ENCODE peak calls at places on chromosomes 3 and 15, in ten cellular contexts. H is upper lobe of right lung; S is A549; T is IMR-90; P is heart right ventricle; Z is adrenal gland; V is CD8-positive, alpha-beta T cell; Q is uterus; O is HCT116; J is kidney. C is an unnamed sample. For H3K4me1, the result is how much of the 10 kb centered on the place peaks cover.

GRCh38 chr3:191020730-191021405 is 158.4 kb upstream of the GMNC start:
- DNase-seq in H (no peak), S (no peak), T (peak), P (no peak), Z (no peak), V (no peak), Q (no peak), O (no peak), J (no peak), C (no peak)

GRCh38 chr3:139751789-139752188 is 74.0 kb upstream of the NMNAT3 start:
- DNase-seq in H (no peak), S (no peak), T (no peak), P (no peak), Z (no peak), V (no peak), Q (no peak), O (no peak), J (no peak), C (no peak)

GRCh38 chr3:31562525-31562924 is 29.8 kb downstream of the STT3B start:
- DNase-seq in H (peak), S (no peak), T (no peak), P (peak), Z (no peak), V (peak), Q (no peak), O (no peak), J (no peak), C (peak)

GRCh38 chr3:41202075-41202833 is 2.9 kb downstream of the CTNNB1 start:
- DNase-seq in H (no peak), S (no peak), T (no peak), P (no peak), Z (no peak), V (no peak), Q (no peak), O (no peak), J (no peak), C (no peak)

GRCh38 chr15:87645723-87646122 is 610.8 kb downstream of the NTRK3 start:
- DNase-seq in H (no peak), S (no peak), T (no peak), P (no peak), Z (no peak), V (no peak), Q (no peak), O (no peak), J (no peak), C (no peak)

GRCh38 chr3:45034612-45035252 is 8.6 kb downstream of the CLEC3B start:
- DNase-seq in H (peak), S (no peak), T (no peak), P (peak), Z (peak), V (no peak), Q (no peak), O (no peak), J (peak), C (no peak)

GRCh38 chr3:111197485-111197884 is 125.9 kb downstream of the NECTIN3 start:
- DNase-seq in H (no peak), S (no peak), T (no peak), P (no peak), Z (no peak), V (no peak), Q (no peak), O (no peak), J (no peak), C (no peak)

GRCh38 chr3:186251948-186252619 is 110.0 kb downstream of the DGKG start:
- DNase-seq in H (no peak), S (no peak), T (no peak), P (no peak), Z (no peak), V (no peak), Q (no peak), O (no peak), J (no peak), C (no peak)

GRCh38 chr3:33644598-33644997 is 73.5 kb downstream of the CLASP2 start:
- DNase-seq in H (no peak), S (no peak), T (no peak), P (no peak), Z (peak), V (no peak), Q (no peak), O (no peak), J (no peak), C (no peak)

GRCh38 chr3:186930143-186930638 is at the start of gene ST6GAL1:
- DNase-seq in H (peak), S (peak), T (peak), P (peak), Z (peak), V (peak), Q (peak), O (peak), J (peak), C (peak)

GRCh38 chr3:177554900-177555759 is 357.8 kb upstream of the TBL1XR1 start:
- DNase-seq in H (no peak), S (no peak), T (peak), P (no peak), Z (no peak), V (no peak), Q (no peak), O (no peak), J (no peak), C (no peak)

GRCh38 chr3:52056521-52056967 is at the start of gene DUSP7:
- DNase-seq in H (peak), S (peak), T (peak), P (peak), Z (peak), V (peak), Q (peak), O (no peak), J (peak), C (peak)

GRCh38 chr3:156533205-156533604 is 21.7 kb downstream of the SSR3 start:
- DNase-seq in H (no peak), S (no peak), T (peak), P (no peak), Z (peak), V (no peak), Q (no peak), O (no peak), J (no peak), C (no peak)

GRCh38 chr3:157179365-157179803 is 19.4 kb upstream of the CCNL1 start:
- DNase-seq in H (no peak), S (no peak), T (no peak), P (no peak), Z (no peak), V (no peak), Q (no peak), O (no peak), J (no peak), C (no peak)

GRCh38 chr3:150544040-150544439 is 2.3 kb downstream of the SERP1 start:
- DNase-seq in H (no peak), S (no peak), T (peak), P (no peak), Z (no peak), V (no peak), Q (no peak), O (no peak), J (no peak), C (no peak)

GRCh38 chr15:40904552-40905201 is 10.4 kb downstream of the VPS18 start:
- DNase-seq in H (peak), S (no peak), T (no peak), P (no peak), Z (no peak), V (no peak), Q (no peak), O (no peak), J (no peak), C (no peak)

GRCh38 chr3:139202226-139202958 is 141.4 kb upstream of the MRPS22 start:
- DNase-seq in H (no peak), S (peak), T (no peak), P (no peak), Z (no peak), V (no peak), Q (no peak), O (peak), J (no peak), C (no peak)

GRCh38 chr15:100627789-100628395 is 25.5 kb downstream of the ASB7 start:
- DNase-seq in H (no peak), S (peak), T (peak), P (no peak), Z (peak), V (peak), Q (peak), O (peak), J (no peak), C (peak)

GRCh38 chr3:74897006-74897405 is 282.5 kb upstream of the CNTN3 start:
- DNase-seq in H (no peak), S (peak), T (no peak), P (no peak), Z (no peak), V (no peak), Q (no peak), O (no peak), J (no peak), C (no peak)

GRCh38 chr3:178777718-178778411 is 241.6 kb downstream of the KCNMB2 start:
- DNase-seq in H (no peak), S (peak), T (peak), P (no peak), Z (peak), V (no peak), Q (no peak), O (peak), J (no peak), C (no peak)

GRCh38 chr15:80437492-80437891 is 33.3 kb downstream of the ARNT2 start:
- DNase-seq in H (peak), S (no peak), T (peak), P (no peak), Z (no peak), V (no peak), Q (no peak), O (no peak), J (no peak), C (no peak)

GRCh38 chr3:31275038-31275562 is 257.6 kb upstream of the STT3B start:
- DNase-seq in H (no peak), S (peak), T (peak), P (no peak), Z (peak), V (no peak), Q (no peak), O (no peak), J (no peak), C (no peak)

DNA sequence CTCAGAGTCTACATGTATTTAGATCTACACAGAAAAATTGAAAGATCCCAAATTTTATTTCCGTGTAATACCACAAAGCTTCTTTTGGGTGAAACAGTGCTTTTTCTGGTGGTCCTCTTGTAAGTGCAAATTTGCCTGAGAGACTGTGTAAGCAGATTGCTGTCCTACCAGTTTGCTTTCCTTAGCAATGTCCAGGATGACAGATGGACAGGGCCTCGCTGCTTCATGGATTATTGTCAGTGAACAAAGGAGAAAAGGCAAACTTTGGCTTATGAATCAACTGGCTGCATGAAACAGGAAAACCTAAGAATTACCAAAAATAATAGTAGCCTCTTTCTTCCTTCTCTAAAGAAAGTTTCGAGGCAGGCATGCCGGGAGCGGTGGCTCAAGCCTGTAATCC is 82.6 kb upstream of the UBE2E1 start:
- DNase-seq in H (no peak), S (no peak), T (no peak), P (no peak), Z (no peak), V (no peak), Q (no peak), O (no peak), J (no peak), C (no peak)
- H3K4me3 ChIP-seq in H (no peak), S (no peak), T (no peak), P (no peak), Z (no peak), V (no peak), Q (no peak), O (no peak), J (no peak), C (no peak)

GRCh38 chr15:63985221-63986184 is 60.8 kb downstream of the DAPK2 start:
- DNase-seq in H (peak), S (no peak), T (peak), P (peak), Z (no peak), V (no peak), Q (peak), O (no peak), J (no peak), C (no peak)
- H3K4me1 ChIP-seq in H (under half), S (under half), T (under half), P (under half), Z (under half), V (under half), Q (under half), O (under half), J (under half), C (under half)

GRCh38 chr3:23675010-23675409 is 130.7 kb upstream of the UBE2E1 start:
- DNase-seq in H (no peak), S (no peak), T (no peak), P (no peak), Z (no peak), V (no peak), Q (no peak), O (no peak), J (no peak), C (no peak)

GRCh38 chr3:23672628-23673027 is 133.1 kb upstream of the UBE2E1 start:
- DNase-seq in H (no peak), S (no peak), T (no peak), P (no peak), Z (no peak), V (no peak), Q (no peak), O (no peak), J (no peak), C (no peak)

GRCh38 chr3:23668430-23668904 is 137.3 kb upstream of the UBE2E1 start:
- DNase-seq in H (no peak), S (peak), T (peak), P (no peak), Z (no peak), V (no peak), Q (no peak), O (peak), J (no peak), C (no peak)

GRCh38 chr3:23669541-23670255 is 136.1 kb upstream of the UBE2E1 start:
- DNase-seq in H (no peak), S (no peak), T (no peak), P (no peak), Z (no peak), V (no peak), Q (no peak), O (peak), J (no peak), C (no peak)

GRCh38 chr3:23671901-23672589 is 133.7 kb upstream of the UBE2E1 start:
- DNase-seq in H (peak), S (no peak), T (no peak), P (peak), Z (peak), V (no peak), Q (peak), O (no peak), J (peak), C (no peak)
- H3K4me3 ChIP-seq in H (peak), S (no peak), T (no peak), P (peak), Z (no peak), V (no peak), Q (peak), O (no peak), J (peak), C (no peak)

GRCh38 chr3:71438904-71439303 is 144.6 kb downstream of the FOXP1 start:
- DNase-seq in H (no peak), S (no peak), T (no peak), P (no peak), Z (no peak), V (no peak), Q (no peak), O (no peak), J (no peak), C (no peak)
- H3K4me1 ChIP-seq in H (under half), S (under half), T (under half), P (under half), Z (under half), V (half or more), Q (under half), O (under half), J (under half), C (half or more)